ENCODE peak calls at places on chromosomes 11 and 22, in seven cellular contexts. R, D, H, B, A, N and M are unnamed samples. For H3K9me3, the result is how much of the 10 kb centered on the place peaks cover.

GRCh38 chr22:42648368-42649260 is 578 bp downstream of the CYB5R3 start:
- DNase-seq in R (no peak), D (peak), H (peak), B (peak), A (peak), N (no peak), M (peak)

GRCh38 chr22:20944042-20944441 is 23.0 kb upstream of the AIFM3 start:
- DNase-seq in R (no peak), D (no peak), H (no peak), B (no peak), A (no peak), N (no peak), M (no peak)

GRCh38 chr11:104033134-104033533 is 3.3 kb upstream of the DDI1 start:
- DNase-seq in R (no peak), D (no peak), H (peak), B (peak), A (no peak), N (no peak), M (no peak)

GRCh38 chr11:110086892-110087309 is 6.3 kb upstream of the ZC3H12C start:
- DNase-seq in R (no peak), D (no peak), H (no peak), B (peak), A (no peak), N (no peak), M (no peak)

GRCh38 chr22:31122532-31123291 is at the start of gene INPP5J:
- DNase-seq in R (peak), D (peak), H (peak), B (peak), A (no peak), N (peak), M (peak)

GRCh38 chr11:19849107-19849789 is 136.6 kb downstream of the NAV2 start:
- DNase-seq in R (no peak), D (peak), H (no peak), B (no peak), A (peak), N (no peak), M (no peak)

GRCh38 chr11:117239295-117239694 is 6.8 kb downstream of the RNF214 start:
- DNase-seq in R (no peak), D (no peak), H (peak), B (peak), A (no peak), N (no peak), M (no peak)

GRCh38 chr11:93838967-93839366 is 11.5 kb downstream of the VSTM5 start:
- DNase-seq in R (no peak), D (no peak), H (no peak), B (no peak), A (no peak), N (no peak), M (no peak)

GRCh38 chr11:76237914-76238313 is 31.6 kb upstream of the WNT11 start:
- DNase-seq in R (peak), D (no peak), H (no peak), B (no peak), A (no peak), N (no peak), M (no peak)

GRCh38 chr22:35846804-35847203 is 129.1 kb downstream of the APOL5 start:
- DNase-seq in R (no peak), D (no peak), H (no peak), B (no peak), A (no peak), N (no peak), M (no peak)

GRCh38 chr11:70333206-70333605 is 62.7 kb downstream of the PPFIA1 start:
- DNase-seq in R (no peak), D (no peak), H (peak), B (peak), A (no peak), N (peak), M (no peak)

GRCh38 chr11:12120031-12121008 is 9.9 kb downstream of the MICAL2 start:
- DNase-seq in R (no peak), D (no peak), H (no peak), B (peak), A (no peak), N (no peak), M (no peak)

GRCh38 chr11:57885298-57886035 is 123.9 kb downstream of the CTNND1 start:
- DNase-seq in R (no peak), D (no peak), H (peak), B (peak), A (no peak), N (no peak), M (no peak)

GRCh38 chr11:12276356-12276755 is 101.0 kb upstream of the PARVA start:
- DNase-seq in R (no peak), D (no peak), H (no peak), B (no peak), A (no peak), N (no peak), M (no peak)

GRCh38 chr11:78418584-78419211 is 1.1 kb upstream of the GAB2 start:
- DNase-seq in R (no peak), D (no peak), H (no peak), B (no peak), A (no peak), N (no peak), M (no peak)

GRCh38 chr11:64976651-64977050 is 4.7 kb upstream of the MAJIN start:
- DNase-seq in R (no peak), D (no peak), H (no peak), B (no peak), A (peak), N (no peak), M (no peak)

GRCh38 chr11:95092549-95093324 is 3.1 kb downstream of the ENDOD1 start:
- DNase-seq in R (peak), D (no peak), H (peak), B (peak), A (no peak), N (no peak), M (no peak)

GRCh38 chr22:25680949-25681348 is 61.0 kb upstream of the MYO18B start:
- DNase-seq in R (no peak), D (no peak), H (peak), B (no peak), A (no peak), N (no peak), M (no peak)

GRCh38 chr22:45240137-45240809 is 421 bp downstream of the KIAA0930 start:
- DNase-seq in R (no peak), D (peak), H (no peak), B (peak), A (no peak), N (no peak), M (peak)

GRCh38 chr11:57349491-57350274 is 11.5 kb downstream of the P2RX3 start:
- DNase-seq in R (peak), D (no peak), H (no peak), B (peak), A (peak), N (peak), M (peak)

GRCh38 chr11:117816151-117816741 is 8.3 kb downstream of the FXYD2 start:
- DNase-seq in R (no peak), D (peak), H (peak), B (peak), A (peak), N (peak), M (no peak)

GRCh38 chr11:91921974-91922373 is 302.6 kb upstream of the FAT3 start:
- DNase-seq in R (no peak), D (no peak), H (peak), B (no peak), A (no peak), N (no peak), M (no peak)

GRCh38 chr11:43282607-43283440 is 29.0 kb upstream of the API5 start:
- DNase-seq in R (peak), D (no peak), H (no peak), B (peak), A (peak), N (peak), M (peak)

GRCh38 chr11:132911186-132911585 is 621.1 kb downstream of the OPCML start:
- DNase-seq in R (no peak), D (no peak), H (peak), B (peak), A (no peak), N (no peak), M (no peak)

GRCh38 chr22:48709453-48709852 is 1118.2 kb downstream of the BRD1 start:
- DNase-seq in R (no peak), D (no peak), H (no peak), B (no peak), A (no peak), N (no peak), M (no peak)

GRCh38 chr11:59284773-59285129 is 72.0 kb upstream of the MPEG1 start:
- DNase-seq in R (no peak), D (no peak), H (no peak), B (no peak), A (no peak), N (no peak), M (no peak)

GRCh38 chr11:73194034-73194507 is 24.0 kb upstream of the P2RY2 start:
- DNase-seq in R (no peak), D (no peak), H (no peak), B (no peak), A (no peak), N (no peak), M (no peak)

GRCh38 chr22:49519117-49519737 is 308.4 kb downstream of the BRD1 start:
- DNase-seq in R (no peak), D (no peak), H (no peak), B (no peak), A (no peak), N (no peak), M (no peak)

GRCh38 chr11:118319031-118319814 is 14.7 kb downstream of the CD3E start:
- DNase-seq in R (no peak), D (no peak), H (no peak), B (no peak), A (no peak), N (no peak), M (no peak)

GRCh38 chr11:58900479-58901420 is 38.5 kb upstream of the GLYATL1 start:
- DNase-seq in R (peak), D (peak), H (peak), B (peak), A (peak), N (no peak), M (peak)

GRCh38 chr11:73312806-73313403 is 4.8 kb downstream of the ARHGEF17 start:
- DNase-seq in R (no peak), D (no peak), H (no peak), B (no peak), A (no peak), N (no peak), M (no peak)

GRCh38 chr11:128884054-128884453 is 7.1 kb upstream of the KCNJ5 start:
- DNase-seq in R (no peak), D (no peak), H (no peak), B (no peak), A (no peak), N (no peak), M (no peak)

GRCh38 chr22:21698430-21699329 is 32.9 kb downstream of the PPIL2 start:
- DNase-seq in R (peak), D (no peak), H (no peak), B (peak), A (peak), N (peak), M (no peak)

GRCh38 chr11:69012092-69013008 is 696 bp downstream of the MRGPRF start:
- DNase-seq in R (no peak), D (no peak), H (no peak), B (peak), A (no peak), N (peak), M (peak)

DNA sequence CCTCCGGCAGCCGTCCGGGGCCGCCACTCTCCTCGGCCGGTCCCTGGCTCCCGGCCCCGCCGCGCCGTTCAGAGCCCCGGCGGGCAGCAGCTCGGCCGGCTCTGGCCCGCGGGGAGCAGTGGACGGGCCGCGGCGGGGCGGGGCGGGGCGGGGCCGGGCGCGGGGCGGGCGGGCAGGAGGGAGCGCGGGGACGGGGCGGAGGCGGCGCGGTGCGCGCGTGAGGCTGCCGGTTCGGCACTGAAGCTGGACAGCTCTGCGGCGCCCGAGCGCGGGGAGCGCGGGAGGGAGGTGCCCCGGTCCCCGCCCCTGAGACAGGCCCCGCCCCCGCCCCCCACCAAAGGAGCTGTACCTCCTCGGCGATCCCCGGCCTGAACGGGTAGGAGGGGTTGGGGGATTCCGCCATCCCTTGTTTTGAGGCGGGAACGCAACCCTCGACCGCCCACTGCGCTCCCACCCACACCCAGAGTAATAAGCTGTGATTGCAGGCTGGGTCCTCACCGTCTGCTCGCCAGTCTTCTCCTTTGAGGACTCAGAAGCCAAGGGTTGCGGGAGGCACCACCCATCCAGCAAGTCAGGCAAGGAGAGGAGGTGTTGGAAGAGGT is at the start of gene DRD2:
- DNase-seq in R (peak), D (no peak), H (no peak), B (peak), A (no peak), N (no peak), M (no peak)
- H3K4me3 ChIP-seq in R (no peak), D (no peak), H (peak), B (peak), A (no peak), N (peak), M (peak)

DNA sequence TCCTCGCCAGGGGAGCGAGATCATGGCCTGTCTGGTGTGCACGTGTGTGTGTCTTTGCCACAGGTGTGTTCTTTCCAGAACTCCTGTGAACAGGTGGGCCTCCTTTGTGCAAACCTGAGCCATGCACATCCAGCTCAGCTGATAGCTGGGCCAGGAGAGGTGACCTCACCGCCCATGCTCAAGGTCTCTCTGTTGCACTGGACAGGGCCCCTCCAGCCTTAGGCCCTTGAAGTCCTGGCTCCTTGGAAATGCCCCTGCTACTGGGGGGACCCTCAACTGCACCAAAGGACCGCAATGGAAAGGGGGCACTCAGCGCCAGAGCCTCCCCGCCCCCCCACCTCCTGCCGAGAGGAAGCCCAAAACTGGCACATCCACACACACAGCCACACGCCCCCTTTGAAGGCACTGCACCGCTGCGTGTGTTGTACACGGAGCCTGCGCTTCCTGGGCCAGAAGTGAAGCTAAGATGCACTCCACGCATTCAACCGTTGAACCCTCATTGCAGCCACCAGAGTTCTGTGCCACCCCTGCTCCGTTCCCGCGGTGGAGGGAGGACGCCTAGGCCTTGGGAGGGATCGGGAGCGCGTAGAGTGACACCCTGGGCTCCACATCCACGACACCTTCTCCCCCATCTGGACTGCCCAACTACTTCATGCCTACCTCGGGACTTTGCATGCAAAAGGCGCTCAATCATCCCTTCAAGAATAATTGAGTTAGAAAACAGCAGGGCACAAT is 16.4 kb upstream of the IL2RB start:
- DNase-seq in R (no peak), D (no peak), H (no peak), B (no peak), A (peak), N (no peak), M (peak)
- TF ChIP-seq CTCF in R (no peak), D (no peak), H (peak), B (no peak), A (no peak), N (no peak), M (no peak)

GRCh38 chr11:2818503-2818902 is 67.1 kb downstream of the CDKN1C start:
- DNase-seq in R (no peak), D (no peak), H (no peak), B (no peak), A (peak), N (no peak), M (peak)
- H3K9me3 ChIP-seq in R (under half), D (under half), H (under half), B (under half), A (under half), N (under half), M (under half)

GRCh38 chr22:23394525-23395326 is 185.4 kb downstream of the IGLL1 start:
- DNase-seq in R (no peak), D (no peak), H (no peak), B (no peak), A (no peak), N (no peak), M (peak)
- H3K4me3 ChIP-seq in R (no peak), D (no peak), H (no peak), B (no peak), A (no peak), N (no peak), M (no peak)

DNA sequence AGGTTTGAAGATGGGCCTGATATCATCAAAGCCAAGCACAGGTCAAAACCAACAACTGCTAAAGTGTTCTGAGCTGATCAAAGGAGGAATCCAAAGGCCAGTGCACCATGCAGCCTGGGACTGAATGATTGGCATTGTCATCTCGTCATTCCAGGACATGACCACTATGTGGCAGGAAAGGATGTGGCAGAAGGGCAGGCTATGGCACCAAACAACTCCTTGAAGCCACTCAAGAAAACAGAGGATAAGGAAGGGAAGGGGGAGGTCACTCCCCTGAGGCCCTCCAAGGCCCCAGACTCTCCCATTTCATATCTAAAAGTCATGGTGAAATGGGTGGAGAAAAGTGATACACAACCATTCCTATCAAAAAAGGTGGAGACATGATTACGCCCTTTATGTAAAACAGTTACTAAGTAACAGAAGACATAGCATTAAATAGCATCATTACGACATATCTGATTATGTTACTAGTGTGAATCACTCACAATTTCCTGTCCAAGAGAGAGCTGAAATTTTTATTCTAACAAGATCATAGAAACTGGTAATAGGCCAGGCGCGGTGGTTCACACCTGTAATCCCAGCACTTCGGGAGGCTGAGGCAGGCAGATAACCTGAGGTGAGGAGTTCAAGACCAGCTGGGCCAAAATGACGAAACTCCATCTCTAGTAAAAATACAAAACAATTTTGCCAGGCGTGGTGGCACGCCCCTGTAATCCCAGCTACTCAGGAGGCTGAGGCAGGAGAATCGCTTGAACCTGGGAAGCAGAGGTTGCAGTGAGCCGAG is 49.3 kb downstream of the AHNAK start:
- DNase-seq in R (peak), D (no peak), H (peak), B (peak), A (no peak), N (no peak), M (no peak)
- TF ChIP-seq CTCF in R (peak), D (no peak), H (no peak), B (peak), A (peak), N (peak), M (peak)

GRCh38 chr11:111814567-111814966 is 48.4 kb upstream of the PPP2R1B start:
- DNase-seq in R (no peak), D (no peak), H (peak), B (peak), A (no peak), N (no peak), M (no peak)
- H3K9me3 ChIP-seq in R (under half), D (under half), H (under half), B (under half), A (under half), N (under half), M (under half)

GRCh38 chr11:74953448-74953847 is 4.4 kb downstream of the SPCS2 start:
- DNase-seq in R (no peak), D (no peak), H (no peak), B (no peak), A (no peak), N (no peak), M (no peak)

GRCh38 chr11:74951241-74951640 is 2.2 kb downstream of the SPCS2 start:
- DNase-seq in R (no peak), D (no peak), H (no peak), B (no peak), A (no peak), N (no peak), M (no peak)

GRCh38 chr11:74956387-74956786 is 7.3 kb downstream of the SPCS2 start:
- DNase-seq in R (no peak), D (no peak), H (no peak), B (no peak), A (no peak), N (no peak), M (no peak)

GRCh38 chr11:74952752-74953151 is 3.7 kb downstream of the SPCS2 start:
- DNase-seq in R (no peak), D (no peak), H (no peak), B (no peak), A (no peak), N (no peak), M (no peak)

GRCh38 chr11:74954199-74954598 is 5.1 kb downstream of the SPCS2 start:
- DNase-seq in R (no peak), D (no peak), H (no peak), B (no peak), A (no peak), N (no peak), M (no peak)
- H3K4me3 ChIP-seq in R (no peak), D (no peak), H (no peak), B (no peak), A (no peak), N (no peak), M (no peak)

GRCh38 chr11:63427971-63428508 is 58.5 kb downstream of the SLC22A9 start:
- DNase-seq in R (no peak), D (no peak), H (no peak), B (no peak), A (no peak), N (no peak), M (no peak)
- TF ChIP-seq CTCF in R (peak), D (no peak), H (no peak), B (no peak), A (no peak), N (no peak), M (no peak)